ENCODE peak calls at places on chromosomes 13 and 19, in seven cellular contexts. W is HFF-Myc, A is HS-5, L is NCI-H69, K is left colon, H is nucleus accumbens, F is lung microvascular endothelial cell. Q is an unnamed sample.

GRCh38 chr19:39599116-39599515 is 3.2 kb upstream of the LGALS13 start:
- DNase-seq in W (peak), A (no peak), L (no peak), K (no peak), H (no peak), F (peak), Q (no peak)

GRCh38 chr13:94764576-94765321 is 52.4 kb upstream of the SOX21 start:
- DNase-seq in W (no peak), A (no peak), L (no peak), K (no peak), H (no peak), F (no peak), Q (no peak)

GRCh38 chr13:30453727-30454126 is 12.0 kb downstream of the HMGB1 start:
- DNase-seq in W (no peak), A (no peak), L (no peak), K (no peak), H (no peak), F (peak), Q (no peak)

GRCh38 chr13:46698015-46698414 is 98.9 kb downstream of the ESD start:
- DNase-seq in W (no peak), A (no peak), L (no peak), K (peak), H (no peak), F (no peak), Q (no peak)

GRCh38 chr13:51879133-51879532 is 17.4 kb downstream of the CCDC70 start:
- DNase-seq in W (no peak), A (no peak), L (no peak), K (no peak), H (no peak), F (no peak), Q (no peak)

GRCh38 chr19:18904334-18905057 is 8.5 kb upstream of the CERS1 start:
- DNase-seq in W (no peak), A (no peak), L (no peak), K (no peak), H (peak), F (no peak), Q (no peak)

GRCh38 chr19:48741222-48741999 is 1.0 kb upstream of the RASIP1 start:
- DNase-seq in W (no peak), A (no peak), L (peak), K (peak), H (no peak), F (peak), Q (no peak)

GRCh38 chr13:106114981-106115554 is 420.4 kb downstream of the EFNB2 start:
- DNase-seq in W (no peak), A (no peak), L (no peak), K (no peak), H (no peak), F (peak), Q (no peak)

GRCh38 chr19:5112175-5112574 is 143.3 kb downstream of the KDM4B start:
- DNase-seq in W (no peak), A (no peak), L (no peak), K (no peak), H (no peak), F (no peak), Q (no peak)

GRCh38 chr19:44684892-44685847 is 13.8 kb upstream of the CEACAM16 start:
- DNase-seq in W (peak), A (peak), L (peak), K (no peak), H (no peak), F (peak), Q (no peak)

GRCh38 chr19:56476671-56477428 is at the start of gene ZNF667:
- DNase-seq in W (peak), A (peak), L (no peak), K (no peak), H (peak), F (peak), Q (no peak)

GRCh38 chr13:39451301-39451700 is 151.7 kb downstream of the LHFPL6 start:
- DNase-seq in W (no peak), A (no peak), L (peak), K (no peak), H (no peak), F (peak), Q (no peak)

Q was measured in NCI-H2081 treated with DMSO at 0.1 percent for 48 hours.